ENCODE peak calls at places on chromosomes 4 and X, in five cellular contexts. X, A, O, L and H are unnamed samples.

GRCh38 chrX:153750126-153750774 is 13.8 kb upstream of the PLXNB3 start:
- DNase-seq in X (no peak), A (no peak), O (no peak), L (no peak), H (no peak)

GRCh38 chr4:112270643-112271484 is 14.8 kb downstream of the TIFA start:
- DNase-seq in X (no peak), A (peak), O (no peak), L (no peak), H (peak)

GRCh38 chrX:456146-456545 is 69.4 kb upstream of the PPP2R3B start:
- DNase-seq in X (no peak), A (no peak), O (no peak), L (no peak), H (no peak)

GRCh38 chr4:77564231-77564630 is 41.4 kb upstream of the CXCL13 start:
- DNase-seq in X (no peak), A (no peak), O (no peak), L (no peak), H (no peak)

GRCh38 chr4:64670647-64671046 is 261.4 kb upstream of the TECRL start:
- DNase-seq in X (no peak), A (no peak), O (no peak), L (no peak), H (no peak)

GRCh38 chr4:41679991-41680390 is 68.5 kb downstream of the PHOX2B start:
- DNase-seq in X (no peak), A (peak), O (no peak), L (no peak), H (no peak)

GRCh38 chr4:10082047-10082446 is 34.6 kb downstream of the WDR1 start:
- DNase-seq in X (no peak), A (no peak), O (no peak), L (no peak), H (no peak)

GRCh38 chr4:122744229-122744628 is 11.7 kb downstream of the BBS12 start:
- DNase-seq in X (no peak), A (peak), O (no peak), L (no peak), H (peak)

GRCh38 chrX:50157545-50158125 is 43.2 kb downstream of the AKAP4 start:
- DNase-seq in X (no peak), A (no peak), O (no peak), L (peak), H (peak)

DNA sequence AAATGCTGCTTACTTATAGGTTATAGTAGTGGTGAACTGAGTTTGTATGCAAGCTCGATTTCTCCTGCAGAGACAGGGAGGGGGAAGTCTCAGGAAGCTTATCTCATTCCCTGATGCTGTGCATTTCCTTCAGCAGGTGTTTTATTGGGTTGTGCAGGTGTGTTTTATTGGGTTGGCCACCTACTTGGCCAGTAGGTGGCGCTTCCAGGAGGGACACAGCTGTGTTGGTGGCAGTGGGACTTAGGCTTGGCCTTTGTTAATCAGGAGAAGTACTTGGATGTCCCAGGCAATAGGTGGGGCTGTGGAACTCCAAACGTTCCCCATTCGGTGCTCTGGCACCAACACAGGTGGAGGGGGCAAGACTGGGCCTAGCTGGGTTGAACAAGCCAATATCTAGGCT is 196.0 kb upstream of the DCAF8L1 start:
- DNase-seq in X (no peak), A (no peak), O (peak), L (no peak), H (no peak)
- TF ChIP-seq CTCF in X (no peak), A (peak), O (no peak), L (no peak), H (peak)

DNA sequence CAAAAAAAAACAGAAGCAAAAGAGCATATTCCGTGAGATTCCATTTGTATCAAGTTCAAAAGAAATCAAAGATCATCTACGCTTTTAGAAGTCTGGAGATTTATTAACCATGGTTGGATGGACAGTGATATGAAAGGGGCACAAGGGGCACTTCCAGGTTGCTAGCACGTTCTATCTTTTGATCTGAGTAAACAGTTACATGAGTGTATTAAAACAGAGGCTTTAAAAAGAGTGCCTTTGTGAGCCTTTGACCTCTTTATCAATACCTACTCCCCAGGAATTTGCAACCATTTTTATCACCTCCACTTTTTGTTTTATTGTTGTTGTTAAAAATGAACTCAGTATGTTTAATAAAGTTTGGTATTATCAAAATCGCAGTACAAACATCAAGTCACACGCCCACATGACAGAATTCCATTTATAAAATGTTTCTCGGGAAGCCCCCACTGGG is 72.4 kb upstream of the UCP1 start:
- DNase-seq in X (no peak), A (no peak), O (no peak), L (no peak), H (no peak)
- H3K27ac ChIP-seq in X (no peak), A (no peak), O (no peak), L (peak), H (no peak)

GRCh38 chr4:121144021-121144420 is 20.1 kb downstream of the TNIP3 start:
- DNase-seq in X (no peak), A (no peak), O (no peak), L (no peak), H (no peak)
- H3K4me3 ChIP-seq in X (no peak), A (no peak), O (no peak), L (no peak), H (no peak)

DNA sequence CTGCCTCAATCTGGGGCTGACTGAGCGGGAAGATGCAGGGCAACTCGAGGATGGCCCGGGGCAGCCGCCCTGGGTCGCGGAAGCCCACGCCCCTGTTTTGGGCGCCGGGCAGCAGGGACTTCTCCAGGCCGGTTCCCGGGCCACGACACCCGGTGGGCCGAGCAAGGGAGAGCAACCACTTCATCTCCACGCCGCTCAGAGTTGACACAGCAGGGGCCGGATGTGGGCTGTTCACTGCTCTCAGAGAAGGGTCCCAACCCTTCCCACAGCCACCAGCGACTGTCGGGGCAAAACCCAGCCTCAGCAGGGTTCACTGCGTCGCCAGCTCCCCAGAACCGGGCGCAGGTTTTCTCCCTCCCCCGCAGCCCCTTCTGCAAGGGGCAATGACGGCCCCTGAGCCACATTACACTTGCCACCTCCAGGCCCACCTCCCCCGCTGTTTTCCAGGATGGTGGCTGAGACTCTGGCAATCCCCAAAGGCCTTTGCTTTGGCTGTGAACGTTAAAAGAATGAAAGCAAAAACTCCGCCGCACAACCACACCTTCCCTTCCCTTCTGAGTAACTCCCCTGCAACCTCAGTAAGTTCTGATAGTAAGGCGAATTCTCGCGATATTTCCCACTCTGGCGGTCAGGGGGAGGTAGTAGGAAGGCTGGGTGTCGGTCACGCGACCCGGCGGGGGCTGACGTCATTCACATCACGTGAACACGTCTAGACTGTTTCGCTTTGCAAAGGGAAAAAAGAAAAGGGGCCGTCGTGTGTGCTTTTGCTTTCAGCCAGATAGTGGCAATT is 718 bp upstream of the CAMK2D start:
- DNase-seq in X (peak), A (peak), O (peak), L (peak), H (peak)
- TF ChIP-seq CTCF in X (no peak), A (peak), O (no peak), L (no peak), H (no peak)

DNA sequence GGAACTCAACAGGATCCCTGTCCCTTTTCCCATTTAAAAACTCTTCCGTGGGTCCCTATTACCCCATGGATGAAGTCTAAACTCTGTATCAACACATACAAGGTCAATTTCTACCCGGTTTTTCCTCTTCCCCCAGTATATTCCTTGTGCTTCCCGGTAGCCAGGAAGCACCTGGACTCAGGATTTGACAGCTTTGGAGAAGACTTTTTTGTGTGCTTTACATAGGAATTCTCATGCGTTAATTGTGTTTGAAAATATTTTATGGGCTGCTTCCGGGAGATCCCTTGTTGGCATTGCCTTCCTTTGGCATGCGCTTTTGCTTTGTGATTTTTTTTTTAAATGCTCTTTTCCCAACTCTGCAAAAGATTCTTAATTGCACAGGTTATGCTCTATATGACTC is 7.2 kb downstream of the SMS start:
- DNase-seq in X (no peak), A (no peak), O (no peak), L (no peak), H (no peak)
- H3K27ac ChIP-seq in X (peak), A (peak), O (no peak), L (peak), H (peak)

GRCh38 chrX:123468481-123468880 is 264.4 kb downstream of the THOC2 start:
- DNase-seq in X (no peak), A (no peak), O (no peak), L (no peak), H (no peak)
- H3K4me3 ChIP-seq in X (no peak), A (no peak), O (no peak), L (no peak), H (no peak)